ENCODE peak calls at places on chromosome 14, in eight cellular contexts. C is esophagus muscularis mucosa, J is WERI-Rb-1, Q is astrocyte of the cerebellum, Z is AG10803, K is choroid plexus epithelial cell, R is uterus, B is AG09309. I is an unnamed sample.

GRCh38 chr14:75521415-75522199 is 662 bp upstream of the BATF start:
- DNase-seq in C (no peak), J (no peak), Q (no peak), Z (no peak), K (no peak), R (no peak), B (no peak), I (no peak)

GRCh38 chr14:61322011-61322798 is 826 bp downstream of the PRKCH start:
- DNase-seq in C (no peak), J (no peak), Q (no peak), Z (no peak), K (no peak), R (peak; percentile 59), B (no peak), I (no peak)

GRCh38 chr14:50312734-50313054 is 570 bp downstream of the DMAC2L start:
- DNase-seq in C (no peak), J (no peak), Q (no peak), Z (no peak), K (peak; percentile 59), R (no peak), B (no peak), I (no peak)

GRCh38 chr14:21001218-21001617 is 2.1 kb downstream of the SLC39A2 start:
- DNase-seq in C (no peak), J (no peak), Q (no peak), Z (no peak), K (no peak), R (no peak), B (no peak), I (no peak)

GRCh38 chr14:41393512-41393911 is 213.2 kb upstream of the LRFN5 start:
- DNase-seq in C (no peak), J (no peak), Q (no peak), Z (no peak), K (no peak), R (no peak), B (no peak), I (no peak)

GRCh38 chr14:89336338-89336737 is 80.7 kb downstream of the FOXN3 start:
- DNase-seq in C (no peak), J (peak; percentile 36), Q (no peak), Z (no peak), K (no peak), R (no peak), B (no peak), I (no peak)

GRCh38 chr14:49687942-49688700 is at the start of gene POLE2:
- DNase-seq in C (no peak), J (peak; percentile 75), Q (no peak), Z (peak; percentile 58), K (peak; percentile 65), R (peak; percentile 56), B (no peak), I (peak; percentile 20)

GRCh38 chr14:47948981-47949380 is 273.6 kb upstream of the MDGA2 start:
- DNase-seq in C (no peak), J (no peak), Q (no peak), Z (no peak), K (no peak), R (no peak), B (no peak), I (no peak)

GRCh38 chr14:93538411-93538810 is 107.7 kb downstream of the UNC79 start:
- DNase-seq in C (no peak), J (peak; percentile 59), Q (no peak), Z (peak; percentile 3), K (peak; percentile 2), R (no peak), B (no peak), I (no peak)

GRCh38 chr14:88323520-88324199 is 591 bp upstream of the KCNK10 start:
- DNase-seq in C (no peak), J (peak; percentile 57), Q (no peak), Z (peak; percentile 3), K (peak; percentile 24), R (no peak), B (no peak), I (no peak)

GRCh38 chr14:89688520-89688919 is 266.0 kb downstream of the EFCAB11 start:
- DNase-seq in C (no peak), J (no peak), Q (no peak), Z (no peak), K (no peak), R (no peak), B (no peak), I (no peak)

GRCh38 chr14:99624024-99624423 is 20.0 kb upstream of the CCDC85C start:
- DNase-seq in C (no peak), J (no peak), Q (no peak), Z (no peak), K (no peak), R (no peak), B (no peak), I (no peak)

GRCh38 chr14:51410846-51411245 is 170.8 kb downstream of the TMX1 start:
- DNase-seq in C (no peak), J (no peak), Q (no peak), Z (no peak), K (peak; percentile 87), R (no peak), B (no peak), I (no peak)

GRCh38 chr14:92457018-92457565 is 56.5 kb upstream of the RIN3 start:
- DNase-seq in C (no peak), J (no peak), Q (no peak), Z (no peak), K (no peak), R (no peak), B (no peak), I (no peak)

GRCh38 chr14:77707355-77707723 is 484 bp downstream of the ALKBH1 start:
- DNase-seq in C (no peak), J (peak; percentile 18), Q (peak; percentile 11), Z (peak; percentile 54), K (peak; percentile 70), R (no peak), B (peak; percentile 13), I (peak; percentile 12)

GRCh38 chr14:71594828-71595227 is 337.4 kb upstream of the RGS6 start:
- DNase-seq in C (no peak), J (no peak), Q (no peak), Z (peak; percentile 26), K (peak; percentile 65), R (no peak), B (no peak), I (peak; percentile 47)

GRCh38 chr14:59161571-59162175 is 26.8 kb upstream of the DAAM1 start:
- DNase-seq in C (no peak), J (no peak), Q (peak; percentile 22), Z (peak; percentile 79), K (peak; percentile 89), R (peak; percentile 20), B (peak; percentile 55), I (no peak)

GRCh38 chr14:99271288-99271941 is 582 bp downstream of the BCL11B start:
- DNase-seq in C (no peak), J (no peak), Q (no peak), Z (no peak), K (no peak), R (no peak), B (no peak), I (no peak)

GRCh38 chr14:50978888-50979287 is 34.6 kb upstream of the PYGL start:
- DNase-seq in C (no peak), J (no peak), Q (no peak), Z (no peak), K (no peak), R (no peak), B (no peak), I (no peak)

GRCh38 chr14:80278293-80279037 is 67.2 kb upstream of the DIO2 start:
- DNase-seq in C (no peak), J (no peak), Q (no peak), Z (peak; percentile 20), K (peak; percentile 21), R (no peak), B (no peak), I (no peak)

DNA sequence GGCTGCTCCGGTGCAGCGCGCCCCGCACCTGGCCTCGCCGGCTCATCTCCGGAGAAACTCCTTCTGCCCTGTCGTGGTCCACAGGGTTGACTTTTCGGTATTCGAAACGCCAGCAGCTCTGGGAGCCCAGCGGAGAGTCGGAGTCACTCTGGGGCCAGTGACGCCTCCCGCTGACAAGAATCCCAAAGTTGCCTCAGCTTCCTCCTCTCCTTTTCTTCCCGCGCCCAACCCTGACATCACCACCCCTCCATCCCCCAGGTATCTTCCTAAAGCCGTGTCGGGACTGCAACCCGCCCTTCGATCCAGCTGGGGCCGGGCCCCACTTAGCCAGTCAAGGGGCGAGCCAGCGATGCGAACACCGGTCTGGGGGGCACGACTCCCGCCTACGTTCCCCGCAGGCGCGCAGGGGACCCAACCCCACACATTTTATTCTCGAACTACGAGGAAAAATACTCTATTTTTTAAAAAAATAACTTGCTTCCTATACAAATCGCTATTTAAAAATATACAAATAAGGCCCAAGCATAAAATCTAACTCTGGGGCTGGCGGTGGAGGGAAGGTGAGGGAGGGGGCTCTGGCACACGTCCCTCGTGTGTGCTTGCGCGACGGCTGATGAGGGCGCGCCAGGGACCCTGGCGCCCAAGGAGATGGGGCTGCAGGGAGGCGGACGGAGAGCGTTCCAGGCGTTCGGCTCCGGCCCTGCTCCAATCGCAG is 2.1 kb downstream of the NKX2-8 start:
- DNase-seq in C (no peak), J (no peak), Q (no peak), Z (no peak), K (no peak), R (no peak), B (no peak), I (no peak)
- H3K4me3 ChIP-seq in C (peak overlapping the region; percentile 52), J (no peak overlapping the region), Q (no peak overlapping the region), Z (no peak overlapping the region), K (no peak overlapping the region), R (no peak overlapping the region), B (no peak overlapping the region), I (no peak overlapping the region)

DNA sequence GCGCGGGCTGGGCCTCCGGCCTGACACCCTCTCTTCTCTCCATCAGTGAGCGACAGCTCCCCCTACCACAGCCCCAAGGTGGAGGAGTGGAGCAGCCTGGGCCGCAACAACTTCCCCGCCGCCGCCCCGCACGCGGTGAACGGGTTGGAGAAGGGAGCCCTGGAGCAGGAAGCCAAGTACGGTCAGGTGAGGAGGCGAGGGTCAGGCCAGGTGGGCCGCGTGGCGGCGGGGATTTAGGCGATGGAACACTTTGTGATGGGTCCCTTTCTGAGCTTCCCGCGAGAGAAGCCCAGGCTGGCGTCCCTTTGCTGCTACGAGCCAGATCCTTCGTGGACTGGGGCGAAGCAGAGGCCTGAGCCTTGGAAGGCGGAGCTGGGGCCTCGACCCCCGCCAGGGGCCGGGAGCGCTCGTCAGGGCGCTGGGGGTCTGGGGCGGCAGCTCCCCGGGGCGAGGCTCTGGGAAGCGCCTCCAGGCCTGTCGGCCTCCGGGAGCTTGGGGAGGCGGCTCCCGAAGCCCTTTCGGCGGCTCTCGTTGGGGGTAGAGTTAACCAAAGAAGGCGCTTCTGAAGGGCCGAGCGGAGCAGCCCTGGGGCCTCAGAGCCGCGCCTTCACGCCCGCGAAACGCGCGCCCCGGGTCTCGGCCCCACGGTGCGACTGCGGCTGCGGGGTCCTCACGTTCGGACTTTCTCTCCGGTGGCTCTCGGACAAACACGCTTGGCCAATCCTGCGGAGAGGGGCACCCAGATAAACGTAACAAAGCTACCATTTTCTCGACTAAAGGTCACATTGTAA is 5.0 kb downstream of the PAX9 start:
- DNase-seq in C (no peak), J (no peak), Q (no peak), Z (no peak), K (no peak), R (no peak), B (no peak), I (no peak)
- TF ChIP-seq CTCF in C (no peak), J (no peak), Q (no peak), Z (no peak), K (no peak), R (no peak), B (no peak), I (no peak)

GRCh38 chr14:104970231-104971068 is 7.7 kb downstream of the AHNAK2 start:
- DNase-seq in C (no peak), J (peak; percentile 26), Q (peak; percentile 81), Z (peak; percentile 92), K (peak; percentile 89), R (peak; percentile 94), B (peak; percentile 55), I (peak; percentile 59)
- H3K4me3 ChIP-seq in C (peak overlapping the region; percentile 54), J (no peak overlapping the region), Q (peak overlapping the region; percentile 43), Z (peak overlapping the region; percentile 82), K (no peak overlapping the region), R (peak overlapping the region; percentile 38), B (peak overlapping the region; percentile 67), I (peak overlapping the region; percentile 16)

GRCh38 chr14:97874394-97874793 is 1077.2 kb downstream of the VRK1 start:
- DNase-seq in C (no peak), J (no peak), Q (no peak), Z (no peak), K (no peak), R (no peak), B (no peak), I (no peak)
- TF ChIP-seq CTCF in C (no peak), J (no peak), Q (no peak), Z (no peak), K (no peak), R (no peak), B (no peak), I (no peak)